ENCODE peak calls at places on chromosomes 16 and 17, in four cellular contexts. Y is prostate gland, H is HCT116, Q is transverse colon. X is an unnamed sample.

GRCh38 chr17:28901866-28902818 is 737 bp downstream of the DHRS13 start:
- DNase-seq in Q (peak; percentile 65), H (no peak), Y (peak; percentile 55), X (no peak)

GRCh38 chr17:63705657-63706056 is 5.7 kb upstream of the LIMD2 start:
- DNase-seq in Q (no peak), H (no peak), Y (no peak), X (no peak)

GRCh38 chr17:64448665-64449512 is at the start of gene MILR1:
- DNase-seq in Q (peak; percentile 24), H (peak; percentile 65), Y (no peak), X (peak; percentile 71)

GRCh38 chr17:52244689-52245088 is 86.2 kb upstream of the CA10 start:
- DNase-seq in H (no peak), Q (no peak), Y (no peak), X (no peak)

GRCh38 chr17:81929253-81930141 is 2.0 kb upstream of the MAFG start:
- DNase-seq in Y (no peak), Q (no peak), H (no peak), X (no peak)

GRCh38 chr17:71980171-71980570 is 140.6 kb upstream of the SOX9 start:
- DNase-seq in Q (no peak), Y (no peak), H (no peak), X (no peak)

GRCh38 chr16:87065781-87066694 is 251.2 kb downstream of the C16orf95 start:
- DNase-seq in H (no peak), Y (no peak), Q (no peak), X (peak; percentile 53)

GRCh38 chr17:72587773-72588511 is 467.1 kb downstream of the SOX9 start:
- DNase-seq in Q (peak; percentile 49), H (no peak), Y (no peak), X (no peak)

GRCh38 chr16:777826-778225 is 10.4 kb downstream of the RPUSD1 start:
- DNase-seq in H (no peak), Q (no peak), Y (no peak), X (no peak)

GRCh38 chr16:68089067-68089466 is 3.9 kb downstream of the NFATC3 start:
- DNase-seq in H (no peak), Y (no peak), Q (no peak), X (no peak)

GRCh38 chr16:62709856-62710255 is 673.6 kb upstream of the CDH8 start:
- DNase-seq in Q (no peak), Y (no peak), H (no peak), X (no peak)

GRCh38 chr17:74870512-74870911 is 2.3 kb downstream of the FDXR start:
- DNase-seq in H (no peak), Q (no peak), Y (no peak), X (no peak)

GRCh38 chr16:50473375-50473945 is 74.7 kb upstream of the NKD1 start:
- DNase-seq in Y (no peak), Q (no peak), H (no peak), X (no peak)

GRCh38 chr16:69131167-69131748 is 1.1 kb downstream of the CHTF8 start:
- DNase-seq in H (no peak), Q (no peak), Y (no peak), X (no peak)

GRCh38 chr16:8959921-8960787 is 3.6 kb downstream of the USP7 start:
- DNase-seq in Q (no peak), H (no peak), Y (no peak), X (no peak)

GRCh38 chr17:50181155-50181554 is 15.3 kb downstream of the SGCA start:
- DNase-seq in Q (no peak), Y (no peak), H (no peak), X (no peak)

GRCh38 chr17:75273968-75274708 is 3.1 kb upstream of the MIF4GD start:
- DNase-seq in Y (no peak), H (no peak), Q (no peak), X (no peak)

GRCh38 chr16:2492292-2492691 is 17.4 kb downstream of the TBC1D24 start:
- DNase-seq in H (no peak), Y (no peak), Q (peak; percentile 37), X (no peak)

GRCh38 chr16:12613992-12614661 is 189.6 kb downstream of the CPPED1 start:
- DNase-seq in H (no peak), Y (no peak), Q (no peak), X (no peak)

GRCh38 chr17:61514491-61514890 is 62.3 kb downstream of the TBX4 start:
- DNase-seq in Y (no peak), Q (no peak), H (no peak), X (no peak)

GRCh38 chr17:15232517-15232915 is 32.6 kb downstream of the PMP22 start:
- DNase-seq in H (no peak), Q (no peak), Y (no peak), X (no peak)

GRCh38 chr16:65809627-65810026 is 556.9 kb upstream of the CDH5 start:
- DNase-seq in H (no peak), Q (no peak), Y (peak; percentile 67), X (no peak)

GRCh38 chr16:84138824-84139627 is 6.0 kb downstream of the HSDL1 start:
- DNase-seq in Q (no peak), Y (peak; percentile 19), H (peak; percentile 54), X (no peak)

GRCh38 chr16:56347670-56348069 is 77.7 kb downstream of the AMFR start:
- DNase-seq in Y (no peak), Q (no peak), H (no peak), X (no peak)

GRCh38 chr17:59620518-59621259 is 994 bp downstream of the CLTC start:
- DNase-seq in Q (peak; percentile 49), H (peak; percentile 16), Y (peak; percentile 27), X (peak; percentile 73)

GRCh38 chr17:76265624-76266243 is 586 bp downstream of the UBALD2 start:
- DNase-seq in Y (peak; percentile 58), H (no peak), Q (peak; percentile 62), X (peak; percentile 86)

GRCh38 chr17:47694818-47695663 is 1.1 kb downstream of the TBKBP1 start:
- DNase-seq in Y (peak; percentile 39), Q (peak; percentile 61), H (no peak), X (peak; percentile 87)

GRCh38 chr17:65794572-65794971 is 233.1 kb upstream of the AXIN2 start:
- DNase-seq in Y (no peak), H (peak; percentile 48), Q (no peak), X (no peak)

GRCh38 chr17:17993366-17993765 is 20.7 kb downstream of the DRC3 start:
- DNase-seq in Y (no peak), Q (no peak), H (no peak), X (no peak)

GRCh38 chr17:17778308-17779014 is 58.3 kb downstream of the SREBF1 start:
- DNase-seq in Y (no peak), Q (peak; percentile 63), H (no peak), X (peak; percentile 96)

GRCh38 chr17:51191895-51192294 is 25.7 kb downstream of the NME2 start:
- DNase-seq in Q (no peak), H (no peak), Y (no peak), X (no peak)

GRCh38 chr17:7004398-7005253 is 7.8 kb upstream of the RNASEK start:
- DNase-seq in H (peak; percentile 56), Y (peak; percentile 47), Q (no peak), X (no peak)

DNA sequence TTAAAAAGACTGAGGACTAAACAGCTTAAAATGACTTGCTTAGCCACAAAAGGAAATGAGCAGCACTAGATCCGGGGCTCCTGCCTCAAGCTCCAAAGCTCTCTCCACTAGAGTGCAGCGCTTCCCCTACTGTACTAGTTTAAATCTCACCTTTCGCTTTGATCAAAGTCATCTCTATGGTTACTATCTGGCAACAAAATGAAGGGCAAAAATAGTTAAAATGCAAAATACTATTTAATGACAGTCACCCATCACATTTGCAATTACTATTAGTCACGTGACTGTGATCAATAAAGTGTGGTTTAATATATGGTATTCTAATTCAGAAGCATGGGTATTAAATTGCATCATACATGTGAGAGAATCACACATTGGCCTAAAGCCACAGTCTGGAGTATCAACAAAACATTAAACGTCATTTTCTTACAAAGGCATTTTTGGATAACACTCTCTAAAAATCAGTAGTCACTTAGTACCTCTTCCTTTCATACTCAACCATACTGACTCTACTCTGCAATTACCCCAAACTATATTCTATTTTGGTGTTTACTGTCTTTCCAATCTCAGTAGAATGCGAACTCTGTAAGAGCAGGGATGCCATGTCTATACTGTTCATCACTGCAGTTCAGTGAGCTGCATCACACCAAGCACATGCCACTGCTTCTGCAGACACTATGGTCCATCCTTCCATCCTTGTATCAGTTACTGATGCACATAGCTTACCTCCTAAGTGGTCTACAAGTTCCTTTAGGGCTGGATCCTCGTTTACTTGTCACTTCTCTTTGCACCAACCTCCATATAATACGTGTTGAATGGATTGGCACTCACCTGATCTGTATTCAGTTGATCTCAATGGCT is 6.2 kb downstream of the PSMD12 start:
- DNase-seq in Q (no peak), H (peak; percentile 46), Y (no peak), X (no peak)
- TF ChIP-seq POLR2AphosphoS5 in Q (no peak), H (no peak), Y (no peak), X (no peak)

DNA sequence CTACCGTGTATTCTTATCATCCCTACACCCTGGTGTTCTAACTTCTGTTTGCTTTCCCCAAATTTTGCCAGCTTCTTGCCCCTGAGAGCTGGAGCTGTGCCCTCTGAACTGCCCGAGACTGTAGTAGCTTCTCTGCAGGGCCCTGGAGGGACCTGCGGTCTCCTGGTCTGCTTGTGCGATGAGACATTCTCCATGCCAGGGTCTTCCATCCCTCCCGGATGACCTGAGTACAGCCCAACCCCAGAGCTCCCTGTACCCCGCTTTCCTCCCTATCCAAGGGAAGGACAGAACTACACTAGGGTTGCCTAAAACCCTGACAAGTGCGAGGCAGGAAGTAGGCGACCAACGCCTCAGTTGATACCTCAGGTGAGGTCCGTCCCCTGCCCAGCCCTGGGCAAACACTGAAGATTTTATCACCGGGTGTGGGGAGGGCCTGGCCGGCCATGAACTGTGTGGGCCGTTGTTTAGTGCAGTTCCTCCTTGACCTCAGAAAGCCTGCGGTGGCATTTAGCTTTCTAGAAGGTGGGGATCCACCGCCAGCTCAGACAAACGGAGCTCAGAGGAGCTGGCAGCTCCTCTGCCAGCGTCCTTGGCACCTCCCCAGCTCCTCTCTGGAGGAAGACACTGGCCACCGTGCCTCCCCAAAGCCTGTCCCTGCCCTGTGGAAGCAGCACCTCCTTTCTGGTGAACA is 13.7 kb downstream of the CANT1 start:
- DNase-seq in H (no peak), Y (peak; percentile 84), Q (peak; percentile 90), X (peak; percentile 72)
- TF ChIP-seq POLR2AphosphoS5 in H (no peak), Y (peak; percentile 62), Q (peak; percentile 67), X (no peak)

GRCh38 chr17:45022288-45022648 is 29.2 kb downstream of the DCAKD start:
- DNase-seq in Y (no peak), H (no peak), Q (no peak), X (no peak)
- TF ChIP-seq POLR2AphosphoS5 in Y (no peak), H (no peak), Q (no peak), X (no peak)

GRCh38 chr17:37458805-37459204 is 30.9 kb upstream of the DUSP14 start:
- DNase-seq in H (no peak), Q (no peak), Y (no peak), X (no peak)

GRCh38 chr17:37463039-37463438 is 26.7 kb upstream of the DUSP14 start:
- DNase-seq in Q (no peak), Y (no peak), H (no peak), X (no peak)

GRCh38 chr17:37461668-37462067 is 28.0 kb upstream of the DUSP14 start:
- DNase-seq in Q (no peak), H (no peak), Y (no peak), X (no peak)

GRCh38 chr17:37465058-37465616 is 24.6 kb upstream of the DUSP14 start:
- DNase-seq in H (no peak), Q (no peak), Y (no peak), X (no peak)

DNA sequence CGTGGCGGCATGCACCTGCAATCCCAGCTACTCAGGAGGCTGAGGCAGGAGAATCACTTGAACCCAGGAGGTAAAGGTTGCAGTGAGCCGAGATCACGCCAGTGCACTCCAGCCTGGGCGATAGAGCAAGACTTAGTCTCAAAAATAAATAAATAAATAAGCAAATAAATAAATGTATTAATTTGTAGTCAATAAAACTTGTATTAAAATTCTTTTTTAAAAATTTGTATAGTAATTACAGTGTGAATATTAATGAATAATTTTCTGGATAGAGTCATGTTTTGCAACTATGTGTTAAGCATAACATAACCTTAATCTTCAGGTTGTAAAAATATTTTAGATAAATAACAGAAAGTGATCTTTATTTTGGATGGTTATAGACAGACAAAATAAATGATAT is 27.2 kb upstream of the DUSP14 start:
- DNase-seq in Q (no peak), Y (no peak), H (no peak), X (no peak)
- TF ChIP-seq POLR2AphosphoS5 in Q (no peak), Y (no peak), H (no peak), X (no peak)

X was measured in sigmoid colon.